ENCODE peak calls at places on chromosomes 2 and 18, in five cellular contexts. One of them, this sample, is unnamed.

GRCh38 chr2:107776333-107776732 is 50.4 kb upstream of the RGPD4 start:
- DNase-seq in lower lobe of right lung: no peak
- DNase-seq in CD8-positive, alpha-beta T cell: no peak
- DNase-seq in heart right ventricle: no peak
- DNase-seq in pancreas: no peak
- DNase-seq in this sample: no peak

GRCh38 chr18:21704603-21705364 is at the start of gene ABHD3:
- DNase-seq in heart right ventricle: peak; percentile 92
- DNase-seq in pancreas: peak; percentile 97
- DNase-seq in lower lobe of right lung: peak; percentile 97
- DNase-seq in CD8-positive, alpha-beta T cell: peak; percentile 83
- DNase-seq in this sample: peak; percentile 93

GRCh38 chr2:174527101-174527721 is 40.4 kb upstream of the GPR155 start:
- DNase-seq in CD8-positive, alpha-beta T cell: no peak
- DNase-seq in pancreas: no peak
- DNase-seq in lower lobe of right lung: no peak
- DNase-seq in heart right ventricle: no peak
- DNase-seq in this sample: no peak

GRCh38 chr2:177393381-177393780 is 808 bp downstream of the AGPS start:
- DNase-seq in pancreas: no peak
- DNase-seq in CD8-positive, alpha-beta T cell: no peak
- DNase-seq in heart right ventricle: no peak
- DNase-seq in lower lobe of right lung: no peak
- DNase-seq in this sample: no peak

GRCh38 chr18:48038636-48039035 is 108.2 kb upstream of the SMAD2 start:
- DNase-seq in heart right ventricle: no peak
- DNase-seq in lower lobe of right lung: no peak
- DNase-seq in pancreas: no peak
- DNase-seq in CD8-positive, alpha-beta T cell: no peak
- DNase-seq in this sample: no peak

GRCh38 chr2:127623388-127624320 is 22.3 kb upstream of the GPR17 start:
- DNase-seq in CD8-positive, alpha-beta T cell: no peak
- DNase-seq in heart right ventricle: no peak
- DNase-seq in pancreas: peak; percentile 49
- DNase-seq in lower lobe of right lung: peak; percentile 43
- DNase-seq in this sample: peak; percentile 85

GRCh38 chr2:134070281-134070731 is 183.6 kb upstream of the MGAT5 start:
- DNase-seq in heart right ventricle: no peak
- DNase-seq in pancreas: no peak
- DNase-seq in CD8-positive, alpha-beta T cell: no peak
- DNase-seq in lower lobe of right lung: no peak
- DNase-seq in this sample: no peak

GRCh38 chr18:48663931-48664847 is 125.4 kb downstream of the CTIF start:
- DNase-seq in CD8-positive, alpha-beta T cell: peak; percentile 22
- DNase-seq in heart right ventricle: peak; percentile 68
- DNase-seq in pancreas: peak; percentile 94
- DNase-seq in lower lobe of right lung: peak; percentile 77
- DNase-seq in this sample: peak; percentile 58

GRCh38 chr2:38835015-38835601 is 40.6 kb downstream of the DHX57 start:
- DNase-seq in CD8-positive, alpha-beta T cell: no peak
- DNase-seq in pancreas: no peak
- DNase-seq in heart right ventricle: no peak
- DNase-seq in lower lobe of right lung: no peak
- DNase-seq in this sample: no peak

GRCh38 chr2:191202881-191203397 is 42.3 kb upstream of the MYO1B start:
- DNase-seq in heart right ventricle: peak; percentile 28
- DNase-seq in pancreas: no peak
- DNase-seq in lower lobe of right lung: no peak
- DNase-seq in CD8-positive, alpha-beta T cell: no peak
- DNase-seq in this sample: no peak

GRCh38 chr18:73752546-73752945 is 395.1 kb downstream of the FBXO15 start:
- DNase-seq in heart right ventricle: no peak
- DNase-seq in CD8-positive, alpha-beta T cell: no peak
- DNase-seq in lower lobe of right lung: no peak
- DNase-seq in pancreas: no peak
- DNase-seq in this sample: no peak

GRCh38 chr2:203928849-203929248 is 7.7 kb upstream of the ICOS start:
- DNase-seq in lower lobe of right lung: no peak
- DNase-seq in CD8-positive, alpha-beta T cell: no peak
- DNase-seq in heart right ventricle: no peak
- DNase-seq in pancreas: no peak
- DNase-seq in this sample: no peak

GRCh38 chr2:101638156-101638809 is 59.2 kb upstream of the MAP4K4 start:
- DNase-seq in lower lobe of right lung: peak; percentile 66
- DNase-seq in pancreas: no peak
- DNase-seq in CD8-positive, alpha-beta T cell: no peak
- DNase-seq in heart right ventricle: no peak
- DNase-seq in this sample: no peak

GRCh38 chr2:119178811-119179601 is 20.5 kb upstream of the C1QL2 start:
- DNase-seq in pancreas: no peak
- DNase-seq in CD8-positive, alpha-beta T cell: no peak
- DNase-seq in lower lobe of right lung: no peak
- DNase-seq in heart right ventricle: no peak
- DNase-seq in this sample: no peak

GRCh38 chr2:220811115-220811514 is 761.0 kb downstream of the EPHA4 start:
- DNase-seq in CD8-positive, alpha-beta T cell: no peak
- DNase-seq in pancreas: no peak
- DNase-seq in lower lobe of right lung: no peak
- DNase-seq in heart right ventricle: no peak
- DNase-seq in this sample: no peak

GRCh38 chr18:74390900-74391299 is 66.2 kb downstream of the DIPK1C start:
- DNase-seq in CD8-positive, alpha-beta T cell: no peak
- DNase-seq in lower lobe of right lung: no peak
- DNase-seq in heart right ventricle: no peak
- DNase-seq in pancreas: no peak
- DNase-seq in this sample: no peak

GRCh38 chr2:218806346-218806978 is 24.5 kb downstream of the CYP27A1 start:
- DNase-seq in pancreas: no peak
- DNase-seq in heart right ventricle: peak; percentile 64
- DNase-seq in CD8-positive, alpha-beta T cell: no peak
- DNase-seq in lower lobe of right lung: peak; percentile 87
- DNase-seq in this sample: peak; percentile 29

GRCh38 chr2:176206677-176207076 is 18.2 kb downstream of the HOXD1 start:
- DNase-seq in CD8-positive, alpha-beta T cell: no peak
- DNase-seq in lower lobe of right lung: no peak
- DNase-seq in heart right ventricle: no peak
- DNase-seq in pancreas: no peak
- DNase-seq in this sample: no peak

GRCh38 chr2:200587007-200587616 is 1.3 kb downstream of the AOX1 start:
- DNase-seq in heart right ventricle: no peak
- DNase-seq in pancreas: no peak
- DNase-seq in lower lobe of right lung: no peak
- DNase-seq in CD8-positive, alpha-beta T cell: no peak
- DNase-seq in this sample: no peak

GRCh38 chr18:70158992-70159717 is 46.3 kb downstream of the RTTN start:
- DNase-seq in CD8-positive, alpha-beta T cell: no peak
- DNase-seq in pancreas: no peak
- DNase-seq in heart right ventricle: no peak
- DNase-seq in lower lobe of right lung: no peak
- DNase-seq in this sample: no peak

GRCh38 chr2:118835739-118836410 is 11.6 kb downstream of the EN1 start:
- DNase-seq in CD8-positive, alpha-beta T cell: no peak
- DNase-seq in pancreas: peak; percentile 80
- DNase-seq in heart right ventricle: no peak
- DNase-seq in lower lobe of right lung: no peak
- DNase-seq in this sample: no peak

GRCh38 chr2:9318461-9319337 is 104.6 kb downstream of the ITGB1BP1 start:
- DNase-seq in heart right ventricle: peak; percentile 86
- DNase-seq in pancreas: no peak
- DNase-seq in lower lobe of right lung: no peak
- DNase-seq in CD8-positive, alpha-beta T cell: no peak
- DNase-seq in this sample: no peak

GRCh38 chr2:147488472-147488871 is 356.4 kb upstream of the ACVR2A start:
- DNase-seq in lower lobe of right lung: no peak
- DNase-seq in CD8-positive, alpha-beta T cell: no peak
- DNase-seq in pancreas: no peak
- DNase-seq in heart right ventricle: no peak
- DNase-seq in this sample: no peak

GRCh38 chr2:212709287-212709686 is 170.7 kb upstream of the ERBB4 start:
- DNase-seq in heart right ventricle: no peak
- DNase-seq in lower lobe of right lung: no peak
- DNase-seq in CD8-positive, alpha-beta T cell: no peak
- DNase-seq in pancreas: no peak
- DNase-seq in this sample: no peak

GRCh38 chr18:3012306-3012919 is 531 bp downstream of the LPIN2 start:
- DNase-seq in heart right ventricle: peak; percentile 22
- DNase-seq in pancreas: no peak
- DNase-seq in lower lobe of right lung: no peak
- DNase-seq in CD8-positive, alpha-beta T cell: no peak
- DNase-seq in this sample: no peak

DNA sequence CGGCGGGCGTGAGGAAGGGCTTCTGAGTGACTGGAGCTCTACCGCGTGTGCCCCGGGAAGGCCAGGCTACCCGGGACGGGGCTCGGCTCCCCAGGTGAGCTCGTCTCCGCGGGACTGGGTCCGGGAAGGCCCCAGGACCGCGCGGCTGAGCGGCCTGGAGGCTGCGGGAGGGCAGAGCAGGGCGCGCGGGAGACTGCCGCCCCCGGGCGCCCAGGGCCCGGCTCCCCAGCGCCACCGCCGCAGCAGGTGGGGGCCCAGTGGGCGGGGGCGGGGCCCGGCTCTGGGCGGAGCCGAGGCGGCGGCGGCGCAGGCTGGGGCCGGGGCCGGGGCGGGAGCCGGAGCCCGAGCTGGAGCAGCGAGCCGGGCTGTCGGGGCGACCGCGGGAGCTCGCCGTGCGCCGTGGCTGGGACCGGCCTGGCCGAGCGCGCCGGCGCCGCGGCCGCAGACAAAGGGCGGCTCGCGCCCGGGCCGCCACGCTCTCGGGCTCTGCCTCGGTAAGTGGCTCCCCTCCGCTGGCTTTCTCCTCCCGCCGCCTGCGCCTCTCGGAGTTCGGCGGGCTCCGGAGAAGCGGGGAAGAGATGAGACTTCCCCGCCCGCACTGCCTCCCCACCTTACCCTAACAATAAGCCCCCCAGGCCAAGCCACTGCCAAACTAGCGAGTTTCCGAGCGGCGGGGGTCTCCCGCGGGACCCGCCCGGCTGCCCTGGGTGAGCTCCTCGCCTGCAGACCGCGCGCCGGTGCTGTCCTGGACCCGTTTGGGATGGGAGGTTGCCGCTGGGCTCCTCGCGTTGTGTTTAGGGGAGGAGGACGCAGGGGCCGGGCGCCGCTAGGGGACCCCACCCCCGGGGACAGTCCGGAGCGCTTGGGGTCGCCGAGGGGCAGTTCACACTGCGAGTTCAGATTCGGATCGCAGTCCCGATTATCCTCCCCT is at the start of gene MAPK4:
- DNase-seq in pancreas: peak; percentile 90
- DNase-seq in heart right ventricle: no peak
- DNase-seq in CD8-positive, alpha-beta T cell: no peak
- DNase-seq in lower lobe of right lung: peak; percentile 58
- DNase-seq in this sample: no peak
- H3K27me3 ChIP-seq in pancreas: no peaks in the 10 kb centered on the region
- H3K27me3 ChIP-seq in heart right ventricle: peaks cover 36% of the 10 kb centered on the region
- H3K27me3 ChIP-seq in CD8-positive, alpha-beta T cell: peaks cover 23% of the 10 kb centered on the region
- H3K27me3 ChIP-seq in lower lobe of right lung: peaks cover 40% of the 10 kb centered on the region
- H3K27me3 ChIP-seq in this sample: peaks cover 55% of the 10 kb centered on the region

GRCh38 chr18:44887227-44887631 is 206.5 kb downstream of the SETBP1 start:
- DNase-seq in heart right ventricle: peak; percentile 32
- DNase-seq in lower lobe of right lung: no peak
- DNase-seq in pancreas: no peak
- DNase-seq in CD8-positive, alpha-beta T cell: no peak
- DNase-seq in this sample: peak; percentile 49

GRCh38 chr18:44880170-44880569 is 199.5 kb downstream of the SETBP1 start:
- DNase-seq in pancreas: no peak
- DNase-seq in CD8-positive, alpha-beta T cell: no peak
- DNase-seq in lower lobe of right lung: no peak
- DNase-seq in heart right ventricle: no peak
- DNase-seq in this sample: no peak

GRCh38 chr18:44885507-44885906 is 204.8 kb downstream of the SETBP1 start:
- DNase-seq in CD8-positive, alpha-beta T cell: no peak
- DNase-seq in pancreas: no peak
- DNase-seq in heart right ventricle: no peak
- DNase-seq in lower lobe of right lung: no peak
- DNase-seq in this sample: no peak

GRCh38 chr18:44882163-44882881 is 201.6 kb downstream of the SETBP1 start:
- DNase-seq in pancreas: no peak
- DNase-seq in lower lobe of right lung: no peak
- DNase-seq in CD8-positive, alpha-beta T cell: no peak
- DNase-seq in heart right ventricle: peak; percentile 35
- DNase-seq in this sample: no peak

DNA sequence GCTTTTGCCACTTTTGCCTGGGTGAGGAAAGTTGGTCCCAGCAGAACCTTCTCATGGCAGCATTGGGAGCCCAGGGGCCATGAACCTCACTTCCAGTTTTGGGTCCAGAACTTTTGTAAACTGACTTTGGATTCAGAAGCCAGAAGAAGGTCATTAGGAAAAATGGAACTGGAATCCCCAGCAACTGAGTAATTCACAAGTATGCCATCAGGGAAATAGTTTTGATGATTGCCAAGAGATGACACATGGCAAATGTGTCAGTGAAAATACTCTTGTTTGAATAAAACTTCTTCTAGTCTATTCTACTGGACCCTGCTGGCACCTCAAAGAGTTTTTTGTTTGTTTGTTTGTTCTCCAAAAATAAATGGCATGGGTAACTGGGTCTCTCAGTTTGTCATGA is 203.8 kb downstream of the SETBP1 start:
- DNase-seq in heart right ventricle: no peak
- DNase-seq in lower lobe of right lung: no peak
- DNase-seq in pancreas: no peak
- DNase-seq in CD8-positive, alpha-beta T cell: no peak
- DNase-seq in this sample: no peak
- H3K4me3 ChIP-seq in heart right ventricle: no peak overlapping the region
- H3K4me3 ChIP-seq in lower lobe of right lung: no peak overlapping the region
- H3K4me3 ChIP-seq in pancreas: no peak overlapping the region
- H3K4me3 ChIP-seq in CD8-positive, alpha-beta T cell: no peak overlapping the region
- H3K4me3 ChIP-seq in this sample: no peak overlapping the region

GRCh38 chr18:37244618-37245017 is 321.0 kb downstream of the CELF4 start:
- DNase-seq in CD8-positive, alpha-beta T cell: no peak
- DNase-seq in lower lobe of right lung: no peak
- DNase-seq in heart right ventricle: no peak
- DNase-seq in pancreas: no peak
- DNase-seq in this sample: no peak
- H3K27me3 ChIP-seq in CD8-positive, alpha-beta T cell: no peaks in the 10 kb centered on the region
- H3K27me3 ChIP-seq in lower lobe of right lung: peaks cover 8% of the 10 kb centered on the region
- H3K27me3 ChIP-seq in heart right ventricle: peaks cover 30% of the 10 kb centered on the region
- H3K27me3 ChIP-seq in pancreas: no peaks in the 10 kb centered on the region
- H3K27me3 ChIP-seq in this sample: no peaks in the 10 kb centered on the region

GRCh38 chr2:50345691-50346090 is 686.2 kb downstream of the NRXN1 start:
- DNase-seq in CD8-positive, alpha-beta T cell: no peak
- DNase-seq in heart right ventricle: no peak
- DNase-seq in lower lobe of right lung: no peak
- DNase-seq in pancreas: no peak
- DNase-seq in this sample: no peak
- H3K4me3 ChIP-seq in CD8-positive, alpha-beta T cell: no peak overlapping the region
- H3K4me3 ChIP-seq in heart right ventricle: no peak overlapping the region
- H3K4me3 ChIP-seq in lower lobe of right lung: no peak overlapping the region
- H3K4me3 ChIP-seq in pancreas: no peak overlapping the region
- H3K4me3 ChIP-seq in this sample: no peak overlapping the region